ENCODE peak calls at places on chromosomes 1 and 21, in nine cellular contexts. I is brain microvascular endothelial cell, N is foreskin fibroblast, A is WTC11, J is lower leg skin, F is ovary, K is HFF-Myc, S is esophagus squamous epithelium, M is hepatocyte. B is an unnamed sample.

GRCh38 chr1:53254011-53254640 is 15.8 kb upstream of the MAGOH start:
- DNase-seq in I (no peak), N (peak), A (no peak), J (no peak), F (no peak), K (no peak), S (no peak), M (peak), B (peak)

GRCh38 chr1:162056043-162056442 is 13.4 kb upstream of the NOS1AP start:
- DNase-seq in I (peak), N (peak), A (peak), J (no peak), F (peak), K (peak), S (no peak), M (peak), B (peak)

GRCh38 chr21:33231526-33231925 is 1.8 kb downstream of the IFNAR2 start:
- DNase-seq in I (no peak), N (no peak), A (no peak), J (no peak), F (no peak), K (no peak), S (no peak), M (no peak), B (no peak)

GRCh38 chr1:156705321-156705917 is at the start of gene CRABP2:
- DNase-seq in I (no peak), N (peak), A (peak), J (peak), F (no peak), K (no peak), S (no peak), M (peak), B (no peak)

GRCh38 chr1:169785267-169785666 is 9.4 kb downstream of the METTL18 start:
- DNase-seq in I (no peak), N (no peak), A (no peak), J (no peak), F (no peak), K (no peak), S (no peak), M (no peak), B (no peak)

GRCh38 chr1:2864203-2864905 is 62.9 kb upstream of the TTC34 start:
- DNase-seq in I (no peak), N (no peak), A (no peak), J (no peak), F (no peak), K (no peak), S (no peak), M (no peak), B (no peak)

GRCh38 chr1:156295391-156295947 is at the start of gene GLMP:
- DNase-seq in I (peak), N (peak), A (peak), J (peak), F (peak), K (no peak), S (no peak), M (peak), B (peak)

GRCh38 chr1:210347112-210347511 is 18.4 kb downstream of the HHAT start:
- DNase-seq in I (no peak), N (peak), A (no peak), J (peak), F (no peak), K (no peak), S (no peak), M (no peak), B (peak)

GRCh38 chr1:99808391-99809115 is 41.6 kb upstream of the AGL start:
- DNase-seq in I (peak), N (peak), A (no peak), J (no peak), F (no peak), K (peak), S (no peak), M (peak), B (peak)

GRCh38 chr21:31660134-31660565 is 657 bp downstream of the SOD1 start:
- DNase-seq in I (no peak), N (peak), A (peak), J (peak), F (peak), K (no peak), S (no peak), M (peak), B (no peak)

GRCh38 chr1:59580257-59580656 is 234.5 kb upstream of the HOOK1 start:
- DNase-seq in I (no peak), N (no peak), A (no peak), J (no peak), F (no peak), K (no peak), S (no peak), M (no peak), B (no peak)

GRCh38 chr1:87955038-87955437 is 626.4 kb downstream of the LMO4 start:
- DNase-seq in I (no peak), N (no peak), A (no peak), J (no peak), F (no peak), K (no peak), S (no peak), M (no peak), B (no peak)

GRCh38 chr1:87956072-87956471 is 627.4 kb downstream of the LMO4 start:
- DNase-seq in I (peak), N (peak), A (no peak), J (no peak), F (no peak), K (peak), S (no peak), M (peak), B (peak)

GRCh38 chr1:87953109-87953508 is 624.4 kb downstream of the LMO4 start:
- DNase-seq in I (no peak), N (no peak), A (no peak), J (no peak), F (no peak), K (no peak), S (no peak), M (no peak), B (no peak)

GRCh38 chr1:87951852-87952251 is 623.2 kb downstream of the LMO4 start:
- DNase-seq in I (no peak), N (no peak), A (no peak), J (no peak), F (no peak), K (no peak), S (no peak), M (no peak), B (no peak)

DNA sequence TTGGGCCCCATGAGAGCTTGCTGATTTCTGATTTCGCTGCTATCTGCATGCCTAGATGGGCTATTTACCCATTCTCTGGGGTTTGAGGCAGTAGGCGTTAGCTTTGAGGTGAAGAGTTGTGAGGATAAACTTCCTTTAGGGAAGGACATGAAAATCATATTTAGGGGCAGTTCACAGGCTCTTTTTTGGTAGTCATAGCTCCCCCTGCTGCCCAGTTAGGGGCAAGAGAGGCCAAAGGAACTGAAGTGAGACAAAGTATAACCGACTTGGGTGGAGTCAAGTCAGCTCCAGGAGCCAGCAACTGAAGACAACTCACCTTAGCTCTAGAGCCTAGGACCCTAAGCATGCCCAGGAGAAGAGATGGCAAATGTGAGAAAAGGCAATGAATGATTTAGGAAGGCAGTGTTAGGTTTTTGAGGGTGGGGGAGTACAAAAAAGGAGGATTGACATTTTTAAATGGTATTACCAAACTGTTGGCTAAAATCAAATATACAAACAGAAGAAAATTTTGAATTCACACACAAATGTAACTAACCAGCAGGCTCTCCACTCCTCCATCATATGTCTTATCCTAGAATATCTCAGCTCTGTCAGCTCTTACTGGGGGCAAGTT is 625.2 kb downstream of the LMO4 start:
- DNase-seq in I (peak), N (peak), A (peak), J (no peak), F (peak), K (peak), S (no peak), M (peak), B (peak)
- TF ChIP-seq CTCF in I (peak), N (peak), A (peak), J (no peak), F (no peak), K (peak), S (peak), M (peak), B (peak)

GRCh38 chr1:118246646-118247045 is 61.6 kb upstream of the SPAG17 start:
- DNase-seq in I (no peak), N (no peak), A (no peak), J (no peak), F (no peak), K (no peak), S (no peak), M (no peak), B (no peak)

GRCh38 chr1:118243269-118243668 is 58.2 kb upstream of the SPAG17 start:
- DNase-seq in I (no peak), N (no peak), A (no peak), J (no peak), F (no peak), K (no peak), S (no peak), M (no peak), B (no peak)

GRCh38 chr1:118250232-118250631 is 65.2 kb upstream of the SPAG17 start:
- DNase-seq in I (no peak), N (no peak), A (no peak), J (no peak), F (no peak), K (no peak), S (no peak), M (no peak), B (no peak)

GRCh38 chr1:118249641-118250040 is 64.6 kb upstream of the SPAG17 start:
- DNase-seq in I (no peak), N (no peak), A (no peak), J (no peak), F (no peak), K (no peak), S (no peak), M (no peak), B (no peak)

GRCh38 chr1:118247593-118247992 is 62.6 kb upstream of the SPAG17 start:
- DNase-seq in I (peak), N (peak), A (peak), J (no peak), F (no peak), K (peak), S (no peak), M (no peak), B (peak)
- TF ChIP-seq CTCF in I (peak), N (peak), A (no peak), J (no peak), F (no peak), K (peak), S (peak), M (peak), B (peak)

GRCh38 chr1:14598007-14598497 is 433 bp upstream of the KAZN start:
- DNase-seq in I (no peak), N (peak), A (peak), J (no peak), F (peak), K (no peak), S (no peak), M (peak), B (no peak)

GRCh38 chr1:14599173-14599754 is 779 bp downstream of the KAZN start:
- DNase-seq in I (no peak), N (peak), A (peak), J (peak), F (no peak), K (no peak), S (no peak), M (peak), B (no peak)

GRCh38 chr1:14597343-14598006 is 1.0 kb upstream of the KAZN start:
- DNase-seq in I (no peak), N (peak), A (peak), J (no peak), F (no peak), K (no peak), S (no peak), M (peak), B (no peak)

GRCh38 chr1:14599787-14600186 is 1.3 kb downstream of the KAZN start:
- DNase-seq in I (no peak), N (no peak), A (no peak), J (no peak), F (no peak), K (no peak), S (no peak), M (no peak), B (no peak)

DNA sequence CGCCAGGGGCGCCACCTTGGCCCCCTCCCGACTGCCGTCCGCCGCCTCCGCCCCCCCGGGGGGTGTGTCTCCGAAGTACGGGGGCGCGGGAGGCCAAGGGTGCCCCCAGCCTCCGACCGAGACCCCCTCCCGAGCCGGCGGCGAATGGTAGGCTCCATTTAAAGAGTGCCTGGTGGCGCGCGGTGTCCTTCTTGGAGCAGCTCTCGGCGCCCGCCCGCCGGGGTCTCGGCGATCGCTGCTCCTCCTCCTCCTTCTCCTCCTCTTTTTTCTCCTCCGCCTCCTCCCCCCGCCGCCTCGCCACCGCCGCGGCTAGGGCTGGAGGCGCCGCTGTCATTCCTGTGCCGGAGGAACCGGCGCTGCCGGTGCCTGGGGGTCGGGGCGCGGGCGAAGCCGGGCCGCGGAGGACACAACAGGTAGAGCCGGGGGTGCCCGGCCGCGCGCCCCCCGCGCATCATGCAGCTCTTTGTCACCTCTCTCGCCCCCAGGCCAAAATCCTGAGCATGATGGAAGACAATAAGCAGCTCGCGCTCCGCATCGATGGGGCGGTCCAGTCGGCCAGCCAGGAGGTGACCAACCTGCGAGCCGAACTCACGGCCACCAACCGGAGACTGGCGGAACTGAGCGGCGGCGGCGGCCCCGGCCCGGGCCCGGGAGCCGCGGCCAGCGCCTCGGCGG is at the start of gene KAZN:
- DNase-seq in I (no peak), N (peak), A (peak), J (peak), F (peak), K (no peak), S (no peak), M (peak), B (no peak)
- TF ChIP-seq CTCF in I (no peak), N (no peak), A (no peak), J (no peak), F (no peak), K (no peak), S (peak), M (no peak), B (no peak)

DNA sequence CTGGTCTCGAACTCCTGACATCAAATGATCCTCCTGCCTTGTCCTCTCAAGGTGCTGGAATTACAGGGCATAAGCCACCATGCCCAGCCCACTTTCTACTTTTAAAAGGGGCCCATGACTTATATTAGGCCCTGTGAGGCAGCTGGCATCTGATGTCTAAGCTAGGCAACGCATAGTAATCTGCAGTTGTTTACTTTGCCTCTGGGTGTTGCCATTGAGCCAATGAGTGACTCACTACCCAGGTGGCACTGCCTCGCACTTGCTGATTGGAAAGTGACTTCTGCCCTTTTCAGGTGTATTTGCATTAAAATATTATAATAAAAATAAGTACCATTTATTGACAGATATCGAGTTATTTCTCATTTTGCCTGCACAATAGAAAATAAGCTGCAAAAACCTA is 84.9 kb downstream of the KIF14 start:
- DNase-seq in I (no peak), N (peak), A (peak), J (no peak), F (no peak), K (no peak), S (no peak), M (no peak), B (peak)
- TF ChIP-seq CTCF in I (peak), N (no peak), A (no peak), J (no peak), F (no peak), K (peak), S (no peak), M (no peak), B (no peak)

B was measured in HFFc6.